ENCODE peak calls at places on chromosomes 16 and 17, in nine cellular contexts. O, M, Q, Y, S, R, D, U and H are unnamed samples.

GRCh38 chr17:42421479-42422332 is 1.4 kb downstream of the CAVIN1 start:
- DNase-seq in O (no peak), M (peak), Q (peak), Y (no peak), S (no peak), R (no peak), D (peak), U (no peak), H (peak)

GRCh38 chr17:30398328-30399041 is 19.8 kb downstream of the CPD start:
- DNase-seq in O (no peak), M (no peak), Q (no peak), Y (no peak), S (no peak), R (no peak), D (no peak), U (no peak), H (no peak)

GRCh38 chr17:16818340-16818739 is 128.3 kb downstream of the CCDC144A start:
- DNase-seq in O (no peak), M (no peak), Q (no peak), Y (no peak), S (no peak), R (no peak), D (no peak), U (no peak), H (no peak)

GRCh38 chr17:83127431-83128160 is 48.2 kb downstream of the METRNL start:
- DNase-seq in O (no peak), M (no peak), Q (no peak), Y (no peak), S (no peak), R (no peak), D (no peak), U (no peak), H (peak)

GRCh38 chr16:1645914-1646525 is 32.1 kb upstream of the JPT2 start:
- DNase-seq in O (no peak), M (no peak), Q (peak), Y (peak), S (no peak), R (no peak), D (peak), U (no peak), H (no peak)

GRCh38 chr17:82704886-82705285 is 6.4 kb upstream of the RAB40B start:
- DNase-seq in O (no peak), M (no peak), Q (no peak), Y (no peak), S (no peak), R (no peak), D (no peak), U (no peak), H (peak)

GRCh38 chr17:79404136-79404911 is 206.5 kb downstream of the RBFOX3 start:
- DNase-seq in O (no peak), M (no peak), Q (no peak), Y (no peak), S (no peak), R (no peak), D (no peak), U (no peak), H (no peak)

GRCh38 chr16:88087517-88087877 is 136.3 kb downstream of the BANP start:
- DNase-seq in O (no peak), M (no peak), Q (no peak), Y (no peak), S (no peak), R (no peak), D (no peak), U (no peak), H (peak)

GRCh38 chr17:63881935-63882601 is at the start of gene GH2:
- DNase-seq in O (no peak), M (no peak), Q (peak), Y (peak), S (peak), R (peak), D (peak), U (peak), H (no peak)

GRCh38 chr16:27432600-27432957 is 30.6 kb downstream of the IL21R start:
- DNase-seq in O (no peak), M (no peak), Q (peak), Y (no peak), S (no peak), R (no peak), D (peak), U (no peak), H (no peak)

GRCh38 chr17:58224315-58224714 is 5.3 kb upstream of the MKS1 start:
- DNase-seq in O (no peak), M (no peak), Q (peak), Y (no peak), S (no peak), R (no peak), D (peak), U (no peak), H (no peak)

GRCh38 chr16:73966851-73967250 is 329.8 kb upstream of the PSMD7 start:
- DNase-seq in O (no peak), M (no peak), Q (no peak), Y (no peak), S (no peak), R (no peak), D (no peak), U (no peak), H (no peak)

GRCh38 chr17:40309938-40310510 is 1.0 kb downstream of the RARA start:
- DNase-seq in O (no peak), M (no peak), Q (no peak), Y (no peak), S (no peak), R (no peak), D (no peak), U (peak), H (peak)

GRCh38 chr17:80229011-80229410 is 8.8 kb downstream of the SLC26A11 start:
- DNase-seq in O (no peak), M (no peak), Q (no peak), Y (no peak), S (no peak), R (no peak), D (no peak), U (no peak), H (no peak)

GRCh38 chr16:15643453-15644305 is 725 bp upstream of the MARF1 start:
- DNase-seq in O (no peak), M (peak), Q (peak), Y (no peak), S (peak), R (peak), D (peak), U (peak), H (no peak)

GRCh38 chr17:31490991-31491793 is 99.7 kb downstream of the RAB11FIP4 start:
- DNase-seq in O (no peak), M (no peak), Q (no peak), Y (no peak), S (no peak), R (peak), D (no peak), U (no peak), H (peak)

GRCh38 chr16:65178151-65178550 is 56.3 kb upstream of the CDH11 start:
- DNase-seq in O (no peak), M (no peak), Q (peak), Y (no peak), S (no peak), R (no peak), D (no peak), U (no peak), H (no peak)

GRCh38 chr17:1324201-1324750 is 44.8 kb downstream of the TRARG1 start:
- DNase-seq in O (no peak), M (no peak), Q (no peak), Y (no peak), S (no peak), R (no peak), D (no peak), U (peak), H (peak)

GRCh38 chr16:19094542-19095365 is 19.0 kb upstream of the ITPRIPL2 start:
- DNase-seq in O (no peak), M (no peak), Q (no peak), Y (no peak), S (peak), R (peak), D (no peak), U (no peak), H (no peak)

GRCh38 chr17:81245024-81245664 is 6.0 kb downstream of the NDUFAF8 start:
- DNase-seq in O (no peak), M (no peak), Q (no peak), Y (no peak), S (no peak), R (no peak), D (peak), U (no peak), H (peak)

GRCh38 chr17:40358323-40359038 is 6.1 kb downstream of the GJD3 start:
- DNase-seq in O (no peak), M (peak), Q (peak), Y (peak), S (peak), R (peak), D (peak), U (peak), H (peak)

GRCh38 chr16:28181557-28181914 is 30.2 kb downstream of the XPO6 start:
- DNase-seq in O (peak), M (peak), Q (peak), Y (no peak), S (no peak), R (no peak), D (peak), U (no peak), H (no peak)

GRCh38 chr16:71552698-71553503 is 24.0 kb downstream of the TAT start:
- DNase-seq in O (no peak), M (no peak), Q (no peak), Y (no peak), S (no peak), R (peak), D (peak), U (no peak), H (no peak)

GRCh38 chr17:1298616-1299015 is 19.2 kb downstream of the TRARG1 start:
- DNase-seq in O (no peak), M (no peak), Q (no peak), Y (peak), S (no peak), R (no peak), D (no peak), U (peak), H (no peak)

GRCh38 chr17:13127921-13128582 is 110.2 kb upstream of the ELAC2 start:
- DNase-seq in O (no peak), M (no peak), Q (no peak), Y (no peak), S (no peak), R (no peak), D (no peak), U (no peak), H (no peak)

GRCh38 chr16:73956592-73957495 is 339.8 kb upstream of the PSMD7 start:
- DNase-seq in O (peak), M (peak), Q (peak), Y (peak), S (peak), R (peak), D (peak), U (no peak), H (no peak)

GRCh38 chr17:80982426-80982974 is 9.1 kb upstream of the CHMP6 start:
- DNase-seq in O (no peak), M (no peak), Q (no peak), Y (no peak), S (no peak), R (no peak), D (no peak), U (no peak), H (no peak)

GRCh38 chr16:31476305-31477219 is 4.6 kb downstream of the TGFB1I1 start:
- DNase-seq in O (no peak), M (no peak), Q (no peak), Y (peak), S (peak), R (peak), D (no peak), U (peak), H (peak)

GRCh38 chr17:78879679-78880186 is 23.3 kb downstream of the CEP295NL start:
- DNase-seq in O (no peak), M (peak), Q (peak), Y (no peak), S (no peak), R (no peak), D (no peak), U (no peak), H (peak)

GRCh38 chr17:11900103-11900502 is 97.2 kb downstream of the ZNF18 start:
- DNase-seq in O (no peak), M (no peak), Q (no peak), Y (no peak), S (no peak), R (no peak), D (no peak), U (no peak), H (no peak)

GRCh38 chr16:3431779-3432219 is 11.5 kb downstream of the ZNF597 start:
- DNase-seq in O (no peak), M (no peak), Q (peak), Y (peak), S (no peak), R (no peak), D (no peak), U (peak), H (peak)